ENCODE peak calls at places on chromosomes 5 and 9, in four cellular contexts. R is WTC11, C is SK-N-SH, T is K562. E is an unnamed sample.

GRCh38 chr5:57456056-57456455 is 26.6 kb downstream of the ACTBL2 start:
- DNase-seq in R (no peak), C (no peak), T (no peak), E (no peak)

GRCh38 chr5:169107316-169107715 is 193.6 kb downstream of the SLIT3 start:
- DNase-seq in R (no peak), C (no peak), T (no peak), E (no peak)

GRCh38 chr9:96015876-96016686 is 140.6 kb downstream of the ERCC6L2 start:
- DNase-seq in R (no peak), C (no peak), T (no peak), E (peak; percentile 9)

GRCh38 chr9:6006968-6007769 is 8.3 kb downstream of the RANBP6 start:
- DNase-seq in R (peak; percentile 96), C (peak; percentile 79), T (peak; percentile 70), E (peak; percentile 48)

GRCh38 chr5:112570708-112571448 is 151.8 kb upstream of the EPB41L4A start:
- DNase-seq in R (no peak), C (no peak), T (no peak), E (no peak)

GRCh38 chr9:69131682-69132081 is 42.4 kb upstream of the TJP2 start:
- DNase-seq in R (no peak), C (no peak), T (no peak), E (no peak)

GRCh38 chr9:21434202-21435014 is 5.8 kb upstream of the IFNA1 start:
- DNase-seq in R (peak; percentile 32), C (peak; percentile 16), T (no peak), E (no peak)

GRCh38 chr5:177578331-177578730 is 13.7 kb upstream of the TMED9 start:
- DNase-seq in R (no peak), C (no peak), T (no peak), E (no peak)

GRCh38 chr5:110865400-110866094 is 126.7 kb downstream of the SLC25A46 start:
- DNase-seq in R (peak; percentile 66), C (peak; percentile 34), T (peak; percentile 33), E (no peak)

GRCh38 chr5:150522504-150523464 is 14.9 kb downstream of the NDST1 start:
- DNase-seq in R (no peak), C (no peak), T (no peak), E (no peak)

DNA sequence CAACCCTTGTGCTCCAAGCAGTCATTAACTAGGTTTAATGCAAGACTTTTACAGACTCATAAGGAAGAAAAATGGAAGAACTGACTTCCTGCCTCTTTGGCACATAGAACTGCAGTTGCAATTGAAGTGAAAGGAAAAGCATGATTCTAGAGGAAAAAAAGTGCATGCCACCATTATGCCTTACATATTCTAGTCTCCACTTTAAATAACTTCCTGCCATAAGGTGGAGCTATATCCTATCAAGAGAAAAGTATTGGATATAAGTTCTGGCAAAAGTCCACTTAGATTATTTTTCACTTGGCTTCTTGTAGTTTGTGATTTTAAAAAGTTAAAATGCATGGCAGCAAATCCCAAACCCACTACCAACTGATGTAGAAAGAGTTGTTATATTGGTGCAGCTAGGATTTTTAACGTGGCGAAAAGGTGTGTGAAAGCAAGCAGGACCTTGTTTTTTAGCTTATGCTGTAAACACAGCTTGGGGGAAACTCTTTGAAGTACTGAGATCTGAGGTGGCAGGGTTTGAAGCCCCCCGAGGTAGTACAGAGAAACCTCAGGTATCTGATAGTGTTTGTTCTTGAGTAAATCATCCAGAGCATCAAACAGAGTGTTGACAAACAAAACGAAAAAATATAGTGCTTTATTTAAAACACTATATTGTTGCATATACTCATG is 117.9 kb downstream of the ANXA1 start:
- DNase-seq in R (no peak), C (peak; percentile 5), T (no peak), E (no peak)
- TF ChIP-seq USF1 in R (no peak), C (no peak), T (no peak), E (no peak)

DNA sequence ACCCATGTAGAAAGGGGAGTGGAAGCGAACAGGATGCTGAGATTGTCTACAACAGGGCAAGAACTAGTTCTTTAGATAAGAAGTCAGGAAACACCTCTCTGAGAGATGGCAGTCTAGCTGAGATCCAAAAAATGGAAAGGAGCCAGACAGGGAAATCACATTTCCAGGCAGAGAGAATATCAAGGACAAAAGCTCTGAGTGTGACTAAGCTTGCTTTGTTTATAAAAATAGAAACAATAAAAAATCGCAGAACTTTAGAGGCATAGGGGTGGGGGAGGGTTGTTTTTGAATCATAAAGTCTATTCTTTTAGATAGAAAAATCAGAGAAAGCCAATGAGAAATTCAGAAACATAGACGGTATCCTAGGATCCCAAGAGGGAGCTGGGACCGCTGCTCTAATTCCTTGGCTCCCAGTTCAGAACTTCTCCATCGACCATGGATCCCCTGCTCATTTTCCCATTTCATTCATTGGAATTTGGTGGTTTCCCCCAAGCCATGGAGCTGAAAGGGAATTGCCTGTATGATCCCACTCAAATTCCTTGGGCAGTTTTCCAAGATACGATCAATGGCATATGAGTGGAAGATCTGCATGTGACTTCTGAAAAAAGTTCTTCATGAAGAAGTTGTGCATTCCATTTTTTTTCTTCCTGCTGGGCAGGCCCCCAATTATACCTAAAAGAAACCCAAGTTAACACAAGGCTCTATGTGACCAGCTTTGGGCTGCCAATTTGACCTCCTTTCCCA is 182.0 kb downstream of the GRIA1 start:
- DNase-seq in R (no peak), C (no peak), T (no peak), E (no peak)
- TF ChIP-seq USF1 in R (no peak), C (no peak), T (no peak), E (no peak)

DNA sequence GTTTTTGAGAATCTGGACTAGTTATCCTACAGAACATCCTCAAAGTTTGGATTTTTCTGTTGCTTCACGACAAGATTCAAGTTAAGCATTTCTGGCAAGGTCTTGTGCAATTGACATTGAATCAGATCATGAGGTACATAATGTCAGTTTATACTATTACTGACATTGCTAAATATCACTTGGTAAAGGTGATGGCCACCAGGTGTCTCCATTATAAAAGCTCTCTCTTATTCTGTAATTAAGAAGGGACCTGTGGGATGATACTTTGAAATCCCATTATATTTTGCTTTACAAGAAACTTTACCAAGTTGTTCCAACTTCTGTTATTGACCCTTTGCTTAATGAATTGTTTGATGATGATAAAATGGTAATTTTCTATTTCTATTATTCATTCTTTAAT is 131.0 kb upstream of the ASTN2 start:
- DNase-seq in R (no peak), C (no peak), T (no peak), E (no peak)
- TF ChIP-seq USF1 in R (no peak), C (no peak), T (no peak), E (no peak)

GRCh38 chr9:133863193-133863592 is 125.0 kb upstream of the SARDH start:
- DNase-seq in R (no peak), C (no peak), T (no peak), E (no peak)

GRCh38 chr9:133861103-133861502 is 123.0 kb upstream of the SARDH start:
- DNase-seq in R (no peak), C (no peak), T (no peak), E (no peak)

GRCh38 chr9:133861692-133862091 is 123.5 kb upstream of the SARDH start:
- DNase-seq in R (no peak), C (no peak), T (no peak), E (no peak)

GRCh38 chr9:133862585-133863041 is 124.5 kb upstream of the SARDH start:
- DNase-seq in R (no peak), C (no peak), T (no peak), E (no peak)

DNA sequence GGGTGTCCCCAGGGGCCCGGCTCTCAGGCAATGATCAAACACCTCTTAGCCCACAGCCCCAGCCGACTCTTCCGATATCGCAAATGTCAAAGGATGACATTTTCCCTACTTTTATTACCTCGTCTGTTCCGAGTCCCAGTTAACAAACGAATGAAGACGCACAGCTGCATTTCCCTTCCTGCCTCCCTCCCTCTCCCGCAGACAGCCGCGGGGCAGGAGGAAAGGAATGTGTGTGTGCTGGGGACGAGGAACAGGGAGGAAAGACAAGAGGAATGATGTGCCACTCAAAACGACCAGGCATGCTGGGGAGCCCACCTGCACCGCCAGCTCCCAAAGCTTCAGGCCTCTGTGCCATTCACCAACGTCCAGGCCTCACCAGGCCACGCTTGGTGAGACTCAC is 125.9 kb upstream of the SARDH start:
- DNase-seq in R (no peak), C (no peak), T (no peak), E (no peak)
- TF ChIP-seq USF1 in R (no peak), C (no peak), T (no peak), E (no peak)

GRCh38 chr9:113511856-113512761 is 48.6 kb downstream of the RGS3 start:
- DNase-seq in R (no peak), C (no peak), T (no peak), E (peak; percentile 81)
- TF ChIP-seq USF1 in R (no peak), C (no peak), T (no peak), E (no peak)

GRCh38 chr5:54785729-54786548 is 199.5 kb downstream of the ESM1 start:
- DNase-seq in R (no peak), C (peak; percentile 29), T (peak; percentile 65), E (peak; percentile 45)
- TF ChIP-seq USF1 in R (no peak), C (no peak), T (peak; percentile 53), E (peak; percentile 32)

GRCh38 chr5:55511010-55511409 is 23.8 kb downstream of the PLPP1 start:
- DNase-seq in R (no peak), C (no peak), T (no peak), E (no peak)

GRCh38 chr5:55510523-55510880 is 24.3 kb downstream of the PLPP1 start:
- DNase-seq in R (no peak), C (no peak), T (no peak), E (no peak)

GRCh38 chr5:55507574-55507973 is 27.2 kb downstream of the PLPP1 start:
- DNase-seq in R (no peak), C (no peak), T (no peak), E (no peak)

GRCh38 chr5:55509097-55509496 is 25.7 kb downstream of the PLPP1 start:
- DNase-seq in R (no peak), C (no peak), T (no peak), E (no peak)

GRCh38 chr5:55509768-55510522 is 24.8 kb downstream of the PLPP1 start:
- DNase-seq in R (no peak), C (no peak), T (no peak), E (no peak)
- TF ChIP-seq USF1 in R (no peak), C (no peak), T (no peak), E (no peak)

GRCh38 chr9:121499427-121500164 is at the start of gene GGTA1:
- DNase-seq in R (peak; percentile 44), C (peak; percentile 90), T (peak; percentile 55), E (no peak)
- TF ChIP-seq USF1 in R (no peak), C (no peak), T (no peak), E (no peak)